ENCODE peak calls at places on chromosomes 11 and 22, in four cellular contexts. Q, I, B and T are unnamed samples.

GRCh38 chr22:42432020-42432596 is at the start of gene NFAM1:
- DNase-seq in Q (no peak), I (peak; percentile 41), B (no peak), T (no peak)

GRCh38 chr11:64028398-64029115 is 7.2 kb upstream of the FLRT1 start:
- DNase-seq in Q (no peak), I (peak; percentile 96), B (peak; percentile 46), T (no peak)

GRCh38 chr11:78161937-78162336 is 22.5 kb upstream of the ALG8 start:
- DNase-seq in Q (no peak), I (no peak), B (no peak), T (no peak)

GRCh38 chr11:121419839-121420238 is 32.3 kb upstream of the SORL1 start:
- DNase-seq in Q (no peak), I (no peak), B (no peak), T (no peak)

GRCh38 chr11:76686261-76687079 is 15.9 kb upstream of the LRRC32 start:
- DNase-seq in Q (no peak), I (no peak), B (no peak), T (no peak)

GRCh38 chr22:33835196-33835788 is 85.0 kb downstream of the LARGE1 start:
- DNase-seq in Q (no peak), I (peak; percentile 42), B (no peak), T (no peak)

GRCh38 chr11:74055938-74056337 is 47.1 kb upstream of the UCP3 start:
- DNase-seq in Q (peak; percentile 91), I (no peak), B (no peak), T (peak; percentile 54)

GRCh38 chr22:43424865-43425630 is 13.2 kb downstream of the MPPED1 start:
- DNase-seq in Q (no peak), I (no peak), B (no peak), T (no peak)

GRCh38 chr22:37370306-37370979 is 56.8 kb downstream of the ELFN2 start:
- DNase-seq in Q (no peak), I (no peak), B (no peak), T (no peak)

GRCh38 chr11:1310772-1311468 is 1.5 kb upstream of the TOLLIP start:
- DNase-seq in Q (no peak), I (no peak), B (no peak), T (no peak)

DNA sequence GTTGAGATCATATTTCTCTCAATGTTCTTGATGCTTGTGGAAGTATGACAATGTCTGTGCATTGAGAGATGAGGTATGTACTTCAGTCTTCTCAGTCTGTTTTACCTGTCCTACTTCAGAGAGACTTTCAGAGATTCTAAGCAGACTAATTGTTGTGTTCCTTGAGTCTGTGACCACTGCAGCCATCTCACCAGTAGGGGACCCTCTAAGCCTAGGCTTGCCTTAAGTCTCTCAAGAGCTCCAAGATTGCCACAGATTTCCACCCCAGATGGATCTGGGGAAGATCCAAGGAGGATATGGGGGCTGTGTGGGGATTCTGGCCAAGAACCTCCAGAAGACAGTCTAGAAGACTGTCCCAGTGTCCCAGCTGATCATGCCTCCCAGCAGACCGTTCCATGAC is 179.9 kb upstream of the PLET1 start:
- DNase-seq in Q (no peak), I (peak; percentile 78), B (peak; percentile 18), T (peak; percentile 19)
- H3K4me2 ChIP-seq in Q (no peak overlapping the region), I (no peak overlapping the region), B (no peak overlapping the region), T (no peak overlapping the region)

GRCh38 chr11:14645985-14646900 is 2.6 kb downstream of the PDE3B start:
- DNase-seq in Q (no peak), I (no peak), B (peak; percentile 60), T (no peak)

GRCh38 chr11:14643697-14644395 is at the start of gene PDE3B:
- DNase-seq in Q (peak; percentile 27), I (peak; percentile 92), B (peak; percentile 93), T (peak; percentile 36)

GRCh38 chr11:14642873-14643696 is 519 bp upstream of the PDE3B start:
- DNase-seq in Q (no peak), I (peak; percentile 5), B (peak; percentile 65), T (no peak)

GRCh38 chr11:14645247-14645912 is 1.8 kb downstream of the PDE3B start:
- DNase-seq in Q (no peak), I (no peak), B (peak; percentile 51), T (peak; percentile 1)

DNA sequence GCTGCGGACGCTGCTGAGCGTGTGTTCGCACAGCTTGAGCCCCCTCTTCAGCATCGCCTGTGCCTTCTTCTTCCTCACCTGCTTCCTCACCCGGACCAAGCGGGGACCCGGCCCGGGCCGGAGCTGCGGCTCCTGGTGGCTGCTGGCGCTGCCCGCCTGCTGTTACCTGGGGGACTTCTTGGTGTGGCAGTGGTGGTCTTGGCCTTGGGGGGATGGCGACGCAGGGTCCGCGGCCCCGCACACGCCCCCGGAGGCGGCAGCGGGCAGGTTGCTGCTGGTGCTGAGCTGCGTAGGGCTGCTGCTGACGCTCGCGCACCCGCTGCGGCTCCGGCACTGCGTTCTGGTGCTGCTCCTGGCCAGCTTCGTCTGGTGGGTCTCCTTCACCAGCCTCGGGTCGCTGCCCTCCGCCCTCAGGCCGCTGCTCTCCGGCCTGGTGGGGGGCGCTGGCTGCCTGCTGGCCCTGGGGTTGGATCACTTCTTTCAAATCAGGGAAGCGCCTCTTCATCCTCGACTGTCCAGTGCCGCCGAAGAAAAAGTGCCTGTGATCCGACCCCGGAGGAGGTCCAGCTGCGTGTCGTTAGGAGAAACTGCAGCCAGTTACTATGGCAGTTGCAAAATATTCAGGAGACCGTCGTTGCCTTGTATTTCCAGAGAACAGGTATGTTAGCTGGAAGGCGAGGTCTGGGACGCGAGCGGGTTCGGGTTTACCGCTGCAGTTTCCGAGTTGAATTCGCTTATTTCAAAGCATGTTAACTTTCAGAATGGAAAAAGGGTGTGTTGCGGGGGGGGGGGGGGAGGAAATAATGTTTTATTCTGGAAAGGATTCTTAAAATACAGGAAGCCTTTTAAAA is 1.0 kb downstream of the PDE3B start:
- DNase-seq in Q (no peak), I (peak; percentile 65), B (peak; percentile 60), T (peak; percentile 16)
- TF ChIP-seq EZH2 in Q (peak; percentile 93), I (peak; percentile 24), B (no peak), T (peak; percentile 86)

DNA sequence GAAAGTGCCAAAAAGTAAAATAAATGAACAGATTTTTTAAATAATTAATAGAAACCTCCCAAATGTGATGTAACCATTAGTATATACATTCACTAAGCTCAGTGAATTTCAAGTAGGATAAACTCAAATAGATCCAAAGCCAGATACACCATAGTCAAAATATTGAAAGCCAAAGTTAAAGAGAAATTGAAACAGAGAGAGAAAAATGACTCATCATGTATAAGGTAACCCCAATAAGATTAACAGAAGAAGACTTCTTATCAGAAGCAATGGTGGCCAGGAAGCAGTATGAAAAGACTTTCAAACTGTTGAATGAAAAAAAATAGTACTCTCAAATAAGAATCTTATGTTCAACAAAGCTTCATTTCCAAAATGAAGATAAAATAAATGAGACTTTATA is 70.5 kb downstream of the LUZP2 start:
- DNase-seq in Q (no peak), I (no peak), B (no peak), T (no peak)
- TF ChIP-seq CTCF in Q (no peak), I (no peak), B (no peak), T (no peak)

GRCh38 chr11:14414470-14415461 is 55.8 kb upstream of the RRAS2 start:
- DNase-seq in Q (no peak), I (no peak), B (peak; percentile 71), T (no peak)
- H3K4me2 ChIP-seq in Q (no peak overlapping the region), I (no peak overlapping the region), B (peak overlapping the region; percentile 36), T (no peak overlapping the region)

DNA sequence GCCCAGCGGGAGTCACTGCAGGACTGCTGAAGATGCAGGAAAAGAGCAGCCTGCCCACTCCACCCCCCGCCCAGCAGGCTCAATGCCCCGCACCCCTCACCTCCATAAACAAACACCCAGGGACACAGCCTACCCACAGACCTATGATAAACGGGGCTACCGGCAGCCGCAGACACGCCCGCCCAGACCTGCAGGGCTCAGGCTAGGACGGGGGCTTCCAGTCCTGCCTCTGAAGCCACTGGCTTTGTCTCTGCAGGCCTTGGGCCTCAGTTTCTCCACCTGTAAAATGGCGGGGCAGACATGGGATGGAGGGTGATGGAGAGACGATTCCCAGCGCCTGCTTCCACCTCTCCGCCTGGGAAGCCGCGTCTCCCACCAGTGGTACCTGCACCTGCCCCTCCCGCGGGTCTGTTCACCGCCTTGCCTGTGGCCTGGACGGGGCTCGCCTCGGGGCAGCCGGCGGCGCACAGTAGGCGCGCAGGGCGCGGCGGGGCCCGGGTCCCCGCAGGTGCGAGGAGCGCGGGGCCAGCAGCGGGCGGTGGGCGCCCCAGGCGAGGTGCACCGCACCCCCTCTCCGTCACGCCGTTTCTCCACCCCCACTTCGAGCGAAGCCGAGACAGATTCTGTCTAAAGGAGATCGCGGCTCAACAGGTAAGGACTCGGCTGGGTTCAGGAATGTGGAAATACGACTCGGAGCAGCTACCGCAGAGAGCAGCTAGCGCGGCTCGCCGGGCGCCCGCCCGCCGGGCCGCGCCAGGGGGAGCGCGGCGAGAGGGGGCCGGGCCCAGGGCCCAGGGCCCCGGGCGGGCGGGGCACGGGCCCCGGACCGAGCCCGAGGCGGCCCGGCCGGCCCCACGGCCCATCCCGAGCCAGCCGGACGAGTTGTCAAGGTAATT is 1.4 kb downstream of the WNT7B start:
- DNase-seq in Q (peak; percentile 50), I (peak; percentile 60), B (no peak), T (peak; percentile 53)
- TF ChIP-seq EZH2 in Q (no peak), I (peak; percentile 89), B (no peak), T (peak; percentile 34)

GRCh38 chr22:50272103-50272782 is 2.1 kb upstream of the MAPK11 start:
- DNase-seq in Q (no peak), I (peak; percentile 45), B (no peak), T (no peak)

GRCh38 chr22:50270302-50271010 is at the start of gene MAPK11:
- DNase-seq in Q (peak; percentile 54), I (peak; percentile 92), B (peak; percentile 79), T (peak; percentile 64)

GRCh38 chr22:50269573-50270301 is 443 bp downstream of the MAPK11 start:
- DNase-seq in Q (peak; percentile 27), I (no peak), B (peak; percentile 70), T (no peak)

GRCh38 chr22:50271011-50271394 is 823 bp upstream of the MAPK11 start:
- DNase-seq in Q (no peak), I (no peak), B (no peak), T (no peak)

DNA sequence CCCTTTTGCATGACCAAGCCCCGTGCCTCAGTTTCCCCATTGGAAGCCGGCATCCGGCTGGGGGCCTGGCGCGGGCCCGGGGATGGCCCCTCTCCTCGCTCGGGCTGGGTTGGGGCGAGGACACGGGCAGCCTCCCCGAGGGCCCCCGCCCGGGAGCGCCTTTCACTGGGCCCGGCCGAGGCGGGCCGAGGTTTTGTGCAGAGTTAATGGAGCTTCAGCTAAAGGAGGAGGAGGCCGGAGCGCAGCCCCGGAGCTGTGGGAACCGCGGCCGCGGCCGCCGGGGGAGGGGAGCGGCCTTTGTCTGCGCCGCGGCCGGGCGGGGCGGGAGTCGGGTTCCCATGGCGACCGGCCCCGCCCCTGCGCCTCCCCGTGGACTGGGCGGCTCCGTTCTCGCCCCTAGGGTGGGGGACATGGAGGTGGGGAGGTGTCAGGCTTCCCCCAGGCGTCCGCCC is 1.4 kb upstream of the MAPK11 start:
- DNase-seq in Q (peak; percentile 56), I (peak; percentile 96), B (peak; percentile 84), T (peak; percentile 56)
- TF ChIP-seq CTCF in Q (no peak), I (peak; percentile 31), B (no peak), T (no peak)

GRCh38 chr11:128210148-128210940 is 377.0 kb downstream of the ETS1 start:
- DNase-seq in Q (peak; percentile 100), I (no peak), B (peak; percentile 11), T (peak; percentile 100)
- H3K4me2 ChIP-seq in Q (peak overlapping the region; percentile 88), I (no peak overlapping the region), B (no peak overlapping the region), T (peak overlapping the region; percentile 51)

GRCh38 chr11:44322243-44322642 is 12.3 kb upstream of the ALX4 start:
- DNase-seq in Q (no peak), I (no peak), B (no peak), T (no peak)
- TF ChIP-seq EZH2 in Q (no peak), I (peak; percentile 28), B (no peak), T (no peak)